ENCODE peak calls at places on chromosomes 5 and 9, in five cellular contexts. A, U, R, T and I are unnamed samples.

GRCh38 chr5:74575741-74576538 is 64.6 kb downstream of the ENC1 start:
- DNase-seq in A (no peak), U (no peak), R (peak; percentile 86), T (no peak), I (no peak)

GRCh38 chr5:82168294-82168693 is 109.9 kb downstream of the RPS23 start:
- DNase-seq in A (no peak), U (no peak), R (no peak), T (no peak), I (no peak)

GRCh38 chr5:142813208-142813607 is 43.0 kb downstream of the ARHGAP26 start:
- DNase-seq in A (no peak), U (no peak), R (no peak), T (no peak), I (no peak)

GRCh38 chr5:1294839-1295649 is at the start of gene TERT:
- DNase-seq in A (peak; percentile 94), U (peak; percentile 78), R (no peak), T (peak; percentile 31), I (no peak)

GRCh38 chr5:139655727-139656271 is 7.7 kb downstream of the CXXC5 start:
- DNase-seq in A (peak; percentile 54), U (peak; percentile 67), R (no peak), T (peak; percentile 82), I (no peak)

GRCh38 chr5:138179277-138179857 is 455 bp downstream of the KIF20A start:
- DNase-seq in A (peak; percentile 11), U (peak; percentile 48), R (no peak), T (peak; percentile 10), I (peak; percentile 9)

GRCh38 chr9:91178281-91179236 is 183.2 kb downstream of the AUH start:
- DNase-seq in A (no peak), U (no peak), R (no peak), T (no peak), I (no peak)

GRCh38 chr9:27090716-27091115 is 18.3 kb upstream of the TEK start:
- DNase-seq in A (no peak), U (no peak), R (no peak), T (no peak), I (no peak)

GRCh38 chr5:95449460-95449859 is 58.3 kb downstream of the FAM81B start:
- DNase-seq in A (no peak), U (no peak), R (no peak), T (no peak), I (no peak)

GRCh38 chr9:36154213-36154952 is 14.8 kb upstream of the CCIN start:
- DNase-seq in A (no peak), U (no peak), R (peak; percentile 29), T (no peak), I (no peak)

GRCh38 chr9:129549684-129550083 is 71.2 kb downstream of the C9orf50 start:
- DNase-seq in A (peak; percentile 87), U (peak; percentile 25), R (no peak), T (no peak), I (no peak)

GRCh38 chr5:132099073-132099748 is 25.6 kb downstream of the CSF2 start:
- DNase-seq in A (no peak), U (no peak), R (no peak), T (no peak), I (no peak)

GRCh38 chr9:19269582-19269981 is 39.1 kb downstream of the DENND4C start:
- DNase-seq in A (no peak), U (no peak), R (no peak), T (no peak), I (no peak)

GRCh38 chr5:78534148-78535009 is 114.2 kb downstream of the LHFPL2 start:
- DNase-seq in A (no peak), U (no peak), R (no peak), T (no peak), I (no peak)

GRCh38 chr9:127154003-127154389 is 31.6 kb upstream of the ANGPTL2 start:
- DNase-seq in A (no peak), U (no peak), R (no peak), T (no peak), I (no peak)

GRCh38 chr5:6750951-6751685 is 37.9 kb downstream of the TENT4A start:
- DNase-seq in A (no peak), U (no peak), R (no peak), T (no peak), I (no peak)

GRCh38 chr5:150302301-150303069 is at the start of gene ARSI:
- DNase-seq in A (no peak), U (peak; percentile 91), R (peak; percentile 69), T (peak; percentile 84), I (peak; percentile 56)

GRCh38 chr9:70924905-70925547 is 196.4 kb downstream of the TRPM3 start:
- DNase-seq in A (peak; percentile 17), U (peak; percentile 81), R (peak; percentile 52), T (peak; percentile 76), I (peak; percentile 79)

GRCh38 chr5:151476054-151476453 is 28.7 kb downstream of the SLC36A1 start:
- DNase-seq in A (no peak), U (no peak), R (no peak), T (no peak), I (no peak)

GRCh38 chr5:31378838-31379237 is 153.1 kb downstream of the DROSHA start:
- DNase-seq in A (no peak), U (no peak), R (no peak), T (peak; percentile 23), I (no peak)

GRCh38 chr5:13536921-13537320 is 407.6 kb downstream of the DNAH5 start:
- DNase-seq in A (no peak), U (no peak), R (no peak), T (no peak), I (no peak)

GRCh38 chr9:88905506-88905905 is 85.8 kb upstream of the S1PR3 start:
- DNase-seq in A (no peak), U (no peak), R (no peak), T (no peak), I (no peak)

GRCh38 chr9:115030006-115030405 is 88.0 kb downstream of the TNC start:
- DNase-seq in A (no peak), U (no peak), R (no peak), T (no peak), I (no peak)

GRCh38 chr5:9230355-9230754 is 315.5 kb downstream of the SEMA5A start:
- DNase-seq in A (no peak), U (no peak), R (no peak), T (no peak), I (no peak)

GRCh38 chr9:70352356-70352755 is 62.1 kb downstream of the KLF9 start:
- DNase-seq in A (no peak), U (no peak), R (peak; percentile 22), T (no peak), I (no peak)

GRCh38 chr9:129102791-129103594 is 7.6 kb downstream of the CRAT start:
- DNase-seq in A (peak; percentile 72), U (peak; percentile 79), R (no peak), T (peak; percentile 64), I (peak; percentile 46)

GRCh38 chr9:87836951-87837715 is 45.5 kb upstream of the SPATA31E1 start:
- DNase-seq in A (no peak), U (no peak), R (no peak), T (no peak), I (no peak)

GRCh38 chr5:73928486-73928885 is 302.5 kb downstream of the ARHGEF28 start:
- DNase-seq in A (no peak), U (no peak), R (no peak), T (no peak), I (no peak)

GRCh38 chr5:15604986-15605385 is 105.0 kb downstream of the FBXL7 start:
- DNase-seq in A (no peak), U (no peak), R (no peak), T (no peak), I (no peak)

GRCh38 chr5:93596676-93597441 is 13.8 kb downstream of the NR2F1 start:
- DNase-seq in A (peak; percentile 20), U (peak; percentile 71), R (peak; percentile 45), T (no peak), I (no peak)

GRCh38 chr9:97672403-97672802 is 24.7 kb downstream of the XPA start:
- DNase-seq in A (no peak), U (no peak), R (no peak), T (no peak), I (no peak)

GRCh38 chr9:93910196-93910595 is 45.0 kb downstream of the BARX1 start:
- DNase-seq in A (no peak), U (no peak), R (no peak), T (no peak), I (no peak)

GRCh38 chr9:93910598-93910997 is 44.6 kb downstream of the BARX1 start:
- DNase-seq in A (no peak), U (peak; percentile 22), R (no peak), T (no peak), I (no peak)

GRCh38 chr9:93907551-93908199 is 47.5 kb downstream of the BARX1 start:
- DNase-seq in A (no peak), U (no peak), R (no peak), T (no peak), I (no peak)

GRCh38 chr9:93909242-93909616 is 45.9 kb downstream of the BARX1 start:
- DNase-seq in A (no peak), U (no peak), R (no peak), T (no peak), I (no peak)

DNA sequence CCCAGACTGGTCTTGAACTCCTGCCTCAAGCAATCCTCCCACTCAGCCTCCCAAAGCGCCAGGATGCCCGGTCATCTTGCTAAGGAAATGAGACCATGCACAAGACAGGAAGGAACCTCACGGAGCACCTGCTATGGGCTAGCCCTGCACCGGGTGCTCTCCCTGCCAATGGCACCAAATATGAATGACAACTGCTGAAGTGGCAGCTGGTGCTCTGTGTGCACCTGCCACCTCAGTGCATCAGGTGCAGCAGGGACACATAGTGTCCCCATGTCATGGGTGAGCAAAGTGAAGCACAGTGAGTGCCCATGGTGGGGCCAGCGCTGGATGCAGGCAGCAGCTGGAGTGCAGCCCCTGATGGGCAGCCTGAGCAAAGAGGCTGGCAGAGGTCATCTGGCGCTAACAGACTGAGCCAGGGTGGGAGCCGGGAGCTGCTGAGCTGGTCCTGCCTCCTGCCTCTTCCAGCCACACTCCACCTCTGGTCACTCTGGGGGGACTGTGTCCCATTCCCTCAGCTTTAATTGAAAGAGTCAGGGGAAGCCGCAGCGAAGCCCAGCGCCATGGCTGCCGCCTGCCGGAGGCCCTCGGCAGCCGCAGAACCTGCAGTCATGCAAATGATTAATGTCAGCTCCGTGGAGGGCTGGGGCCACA is 46.4 kb downstream of the BARX1 start:
- DNase-seq in A (peak; percentile 45), U (no peak), R (no peak), T (no peak), I (peak; percentile 13)
- TF ChIP-seq CTCF in A (no peak), U (peak; percentile 26), R (no peak), T (no peak), I (peak; percentile 10)

DNA sequence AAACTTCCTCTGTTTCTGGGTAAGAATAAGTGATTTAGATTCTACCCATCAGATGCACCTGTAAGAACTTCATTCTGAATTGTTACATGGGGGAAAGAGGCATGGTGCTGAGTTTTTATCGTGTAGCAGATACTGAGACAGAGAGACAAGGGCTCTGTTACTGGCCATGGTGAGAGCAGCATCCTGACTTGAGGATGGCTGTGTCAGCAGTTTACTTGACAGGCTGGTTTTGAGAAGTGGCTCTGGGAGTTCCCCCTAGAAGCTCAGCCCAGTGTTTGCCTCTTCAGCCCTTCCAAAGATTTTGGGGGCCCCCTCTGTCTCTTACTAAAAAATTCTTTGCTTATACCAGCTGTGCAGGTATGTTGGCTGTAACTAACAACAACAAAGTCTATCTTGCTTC is 510.5 kb downstream of the LRRC70 start:
- DNase-seq in A (no peak), U (no peak), R (no peak), T (no peak), I (peak; percentile 84)
- TF ChIP-seq EZH2phosphoT487 in A (no peak), U (no peak), R (no peak), T (no peak), I (no peak)

GRCh38 chr5:170348069-170348702 is 41.0 kb downstream of the KCNMB1 start:
- DNase-seq in A (no peak), U (peak; percentile 17), R (no peak), T (no peak), I (no peak)
- TF ChIP-seq CTCF in A (no peak), U (peak; percentile 46), R (no peak), T (peak; percentile 17), I (no peak)

GRCh38 chr5:42840279-42840678 is 28.6 kb upstream of the SELENOP start:
- DNase-seq in A (no peak), U (no peak), R (no peak), T (peak; percentile 66), I (no peak)
- TF ChIP-seq EZH2phosphoT487 in A (no peak), U (no peak), R (no peak), T (no peak), I (no peak)